ENCODE peak calls at places on chromosomes 5 and 9, in six cellular contexts. G is CD4-positive, alpha-beta T cell; Y is hepatocyte; V is left lung; R is GM23248; B is transverse colon. N is an unnamed sample.
A peak's percentile ranks its signal among the peaks of the same experiment; 100 is the strongest.

GRCh38 chr5:96857924-96858323 is 18.4 kb upstream of the ERAP2 start:
- DNase-seq in B (no peak), Y (no peak), V (no peak), G (no peak), R (no peak), N (no peak)

GRCh38 chr5:63535840-63536602 is 426.2 kb downstream of the HTR1A start:
- DNase-seq in R (no peak), Y (no peak), B (no peak), V (no peak), G (no peak), N (no peak)

GRCh38 chr5:916441-917293 is 24.0 kb downstream of the TRIP13 start:
- DNase-seq in B (no peak), Y (no peak), G (no peak), V (no peak), R (no peak), N (no peak)

GRCh38 chr9:124884376-124884775 is 22.4 kb downstream of the ARPC5L start:
- DNase-seq in R (no peak), B (no peak), V (no peak), Y (no peak), G (no peak), N (no peak)

GRCh38 chr5:15834596-15835245 is 334.7 kb downstream of the FBXL7 start:
- DNase-seq in R (peak; percentile 89), V (no peak), G (no peak), Y (no peak), B (no peak), N (no peak)

GRCh38 chr5:158543539-158544387 is 556.0 kb downstream of the EBF1 start:
- DNase-seq in V (no peak), Y (peak; percentile 16), B (no peak), G (no peak), R (peak; percentile 69), N (no peak)

GRCh38 chr9:69599232-69599971 is 72.8 kb downstream of the APBA1 start:
- DNase-seq in V (no peak), R (peak; percentile 51), G (no peak), Y (no peak), B (no peak), N (no peak)

GRCh38 chr9:31089822-31090221 is 1294.6 kb upstream of the ACO1 start:
- DNase-seq in B (no peak), Y (no peak), V (no peak), R (peak; percentile 4), G (no peak), N (no peak)

GRCh38 chr9:16329699-16330113 is 540.8 kb downstream of the BNC2 start:
- DNase-seq in Y (no peak), R (no peak), B (peak; percentile 16), G (no peak), V (no peak), N (no peak)

GRCh38 chr9:118918180-118918579 is 451.1 kb downstream of the BRINP1 start:
- DNase-seq in V (no peak), G (no peak), Y (no peak), R (no peak), B (no peak), N (no peak)

GRCh38 chr9:42388846-42389245 is 205.4 kb downstream of the SPATA31A6 start:
- DNase-seq in V (no peak), R (no peak), Y (no peak), B (no peak), G (no peak), N (no peak)

GRCh38 chr9:95892690-95893089 is 17.2 kb downstream of the ERCC6L2 start:
- DNase-seq in G (no peak), B (no peak), Y (no peak), V (no peak), R (no peak), N (no peak)

GRCh38 chr9:109640232-109641078 is 139.5 kb upstream of the PALM2AKAP2 start:
- DNase-seq in V (peak; percentile 84), Y (peak; percentile 60), G (no peak), B (peak; percentile 8), R (peak; percentile 68), N (no peak)

GRCh38 chr9:129520082-129520481 is 100.8 kb downstream of the C9orf50 start:
- DNase-seq in B (no peak), G (no peak), R (no peak), Y (no peak), V (no peak), N (no peak)

GRCh38 chr9:35374436-35374835 is 115.5 kb upstream of the RUSC2 start:
- DNase-seq in Y (no peak), B (no peak), G (no peak), V (no peak), R (no peak), N (no peak)

GRCh38 chr5:1823381-1824034 is 22.3 kb downstream of the NDUFS6 start:
- DNase-seq in Y (no peak), R (no peak), V (peak; percentile 29), G (no peak), B (no peak), N (no peak)

GRCh38 chr5:125890387-125890955 is 532.7 kb upstream of the GRAMD2B start:
- DNase-seq in R (no peak), G (no peak), Y (no peak), V (no peak), B (no peak), N (no peak)

GRCh38 chr5:147417133-147417813 is 92.6 kb downstream of the DPYSL3 start:
- DNase-seq in G (no peak), B (peak; percentile 81), R (peak; percentile 60), Y (peak; percentile 51), V (no peak), N (no peak)

GRCh38 chr5:59188415-59189225 is 605.7 kb downstream of the RAB3C start:
- DNase-seq in B (peak; percentile 69), Y (peak; percentile 88), G (peak; percentile 52), R (peak; percentile 81), V (peak; percentile 90), N (peak; percentile 33)

GRCh38 chr5:109880907-109881685 is 191.4 kb downstream of the MAN2A1 start:
- DNase-seq in Y (no peak), V (no peak), B (no peak), R (no peak), G (no peak), N (no peak)

GRCh38 chr5:90406466-90406865 is 3.1 kb downstream of the CETN3 start:
- DNase-seq in B (no peak), R (peak; percentile 25), G (no peak), Y (no peak), V (no peak), N (no peak)

GRCh38 chr5:71873202-71873601 is 154.1 kb downstream of the CARTPT start:
- DNase-seq in R (no peak), Y (no peak), G (no peak), V (no peak), B (no peak), N (no peak)

DNA sequence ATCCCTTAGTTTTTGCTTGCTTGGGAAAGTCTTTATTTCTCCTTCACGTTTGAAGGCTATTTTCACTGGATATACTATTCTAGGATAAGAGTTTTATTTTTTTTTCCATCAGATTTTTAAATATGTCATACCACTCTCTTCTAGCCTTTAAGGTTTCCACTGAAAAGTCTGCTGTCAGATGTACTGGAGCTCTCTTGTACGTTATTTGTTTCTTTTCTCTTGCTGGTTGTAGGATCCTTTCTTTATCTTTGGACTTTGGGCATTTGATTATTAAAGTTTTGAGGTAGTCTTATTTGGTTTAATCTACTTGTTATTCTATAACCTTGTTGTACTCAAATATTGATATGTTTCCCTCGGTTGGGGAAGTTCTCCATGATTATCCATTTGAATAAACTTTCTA is 848.4 kb upstream of the COX7C start:
- DNase-seq in R (no peak), B (no peak), Y (no peak), V (no peak), G (no peak), N (no peak)
- H3K9me3 ChIP-seq in R (peaks cover under 1% of the 10 kb centered on the region), B (peaks cover 5% of the 10 kb centered on the region), Y (no peaks in the 10 kb centered on the region), V (peaks cover 54% of the 10 kb centered on the region), G (no peaks in the 10 kb centered on the region), N (no peaks in the 10 kb centered on the region)

GRCh38 chr5:164860896-164861295 is 1355.5 kb downstream of the MAT2B start:
- DNase-seq in V (no peak), B (no peak), R (no peak), Y (no peak), G (no peak), N (no peak)

GRCh38 chr5:164861610-164862009 is 1356.2 kb downstream of the MAT2B start:
- DNase-seq in R (no peak), Y (no peak), V (no peak), B (no peak), G (no peak), N (no peak)
- H3K9me3 ChIP-seq in R (no peaks in the 10 kb centered on the region), Y (no peaks in the 10 kb centered on the region), V (no peaks in the 10 kb centered on the region), B (no peaks in the 10 kb centered on the region), G (no peaks in the 10 kb centered on the region), N (no peaks in the 10 kb centered on the region)

GRCh38 chr5:128850049-128850448 is 115.2 kb upstream of the SLC27A6 start:
- DNase-seq in B (no peak), Y (no peak), R (no peak), G (no peak), V (no peak), N (no peak)
- H3K9me3 ChIP-seq in B (peaks cover 7% of the 10 kb centered on the region), Y (peaks cover 9% of the 10 kb centered on the region), R (peaks cover 7% of the 10 kb centered on the region), G (no peaks in the 10 kb centered on the region), V (peaks cover 24% of the 10 kb centered on the region), N (no peaks in the 10 kb centered on the region)

GRCh38 chr5:32711693-32712462 is 757 bp downstream of the NPR3 start:
- DNase-seq in Y (no peak), B (no peak), R (peak; percentile 85), G (no peak), V (peak; percentile 79), N (no peak)

GRCh38 chr5:32710859-32711692 is at the start of gene NPR3:
- DNase-seq in B (peak; percentile 8), Y (peak; percentile 40), V (peak; percentile 58), R (peak; percentile 89), G (no peak), N (no peak)

GRCh38 chr5:32708949-32709348 is 2.2 kb upstream of the NPR3 start:
- DNase-seq in R (no peak), V (peak; percentile 13), G (no peak), B (no peak), Y (no peak), N (no peak)

GRCh38 chr5:32710335-32710858 is 724 bp upstream of the NPR3 start:
- DNase-seq in V (peak; percentile 75), Y (peak; percentile 39), R (peak; percentile 61), G (no peak), B (peak; percentile 9), N (no peak)

DNA sequence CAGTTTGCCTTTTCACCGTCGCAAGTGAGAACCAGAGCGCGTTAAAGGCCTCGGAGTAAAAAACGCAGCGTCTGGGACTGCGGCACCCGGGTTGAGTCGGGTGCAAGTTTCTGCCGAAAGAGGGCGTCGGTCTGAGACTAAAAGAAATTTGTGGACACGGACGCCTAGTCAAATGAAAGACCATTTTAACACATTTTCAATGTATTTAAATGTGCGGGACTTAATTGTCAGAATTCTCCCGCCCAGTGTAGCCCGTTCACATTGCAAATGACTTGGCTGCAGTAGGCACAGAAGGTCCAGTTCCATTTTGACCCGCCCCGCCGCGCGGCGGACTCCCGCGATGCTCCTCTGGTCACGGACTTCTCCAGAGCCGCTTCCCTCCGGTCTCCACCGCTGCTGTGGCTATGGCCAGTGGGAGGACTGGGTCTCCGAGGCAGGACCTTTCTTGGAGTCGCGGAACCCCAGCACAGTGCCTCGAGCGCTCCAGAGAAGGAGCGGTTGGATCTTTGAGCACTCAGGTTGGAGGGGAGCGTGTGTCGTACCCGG is 1.3 kb upstream of the NPR3 start:
- DNase-seq in G (peak; percentile 10), B (peak; percentile 69), R (peak; percentile 91), V (peak; percentile 84), Y (peak; percentile 80), N (no peak)
- H3K9me3 ChIP-seq in G (no peaks in the 10 kb centered on the region), B (no peaks in the 10 kb centered on the region), R (no peaks in the 10 kb centered on the region), V (no peaks in the 10 kb centered on the region), Y (no peaks in the 10 kb centered on the region), N (no peaks in the 10 kb centered on the region)

GRCh38 chr5:140796718-140797095 is 2.1 kb downstream of the PCDHA2 start:
- DNase-seq in R (no peak), Y (no peak), G (no peak), B (no peak), V (peak; percentile 77), N (no peak)
- H3K9me3 ChIP-seq in R (no peaks in the 10 kb centered on the region), Y (peaks cover 32% of the 10 kb centered on the region), G (peaks cover 47% of the 10 kb centered on the region), B (peaks cover 15% of the 10 kb centered on the region), V (peaks cover 77% of the 10 kb centered on the region), N (peaks cover 2% of the 10 kb centered on the region)

N was measured in T-helper 17 cell.